ENCODE peak calls at places on chromosomes 12 and 14, in ten cellular contexts. W, S, X, E, K, L, O, I, G and C are unnamed samples.

GRCh38 chr14:55107766-55108554 is 21.1 kb upstream of the LGALS3 start:
- DNase-seq in W (peak), S (peak), X (no peak), E (peak), K (peak), L (peak), O (no peak), I (peak), G (peak), C (peak)

GRCh38 chr14:61466249-61466904 is 145.0 kb downstream of the PRKCH start:
- DNase-seq in W (peak), S (no peak), X (no peak), E (no peak), K (peak), L (no peak), O (no peak), I (no peak), G (peak), C (peak)

GRCh38 chr12:127600211-127600610 is 666.8 kb upstream of the TMEM132C start:
- DNase-seq in W (no peak), S (no peak), X (no peak), E (no peak), K (no peak), L (no peak), O (no peak), I (no peak), G (no peak), C (no peak)

GRCh38 chr14:66240112-66240511 is 246.1 kb upstream of the CCDC196 start:
- DNase-seq in W (no peak), S (no peak), X (no peak), E (no peak), K (no peak), L (no peak), O (no peak), I (no peak), G (no peak), C (no peak)

GRCh38 chr14:36988989-36989388 is 183.4 kb downstream of the SLC25A21 start:
- DNase-seq in W (no peak), S (no peak), X (no peak), E (no peak), K (peak), L (no peak), O (no peak), I (no peak), G (no peak), C (no peak)

GRCh38 chr12:62372134-62372533 is 94.5 kb upstream of the MON2 start:
- DNase-seq in W (no peak), S (no peak), X (no peak), E (no peak), K (no peak), L (no peak), O (no peak), I (no peak), G (no peak), C (no peak)

GRCh38 chr12:51460519-51460918 is 35.9 kb downstream of the SLC4A8 start:
- DNase-seq in W (no peak), S (no peak), X (no peak), E (peak), K (no peak), L (no peak), O (no peak), I (no peak), G (no peak), C (no peak)

GRCh38 chr12:753401-754237 is 1.2 kb downstream of the WNK1 start:
- DNase-seq in W (peak), S (peak), X (peak), E (no peak), K (peak), L (no peak), O (peak), I (peak), G (peak), C (peak)

GRCh38 chr12:79547044-79547734 is 143.6 kb downstream of the PAWR start:
- DNase-seq in W (no peak), S (no peak), X (no peak), E (no peak), K (peak), L (no peak), O (no peak), I (no peak), G (peak), C (peak)

GRCh38 chr12:21774358-21775129 is at the start of gene KCNJ8:
- DNase-seq in W (peak), S (no peak), X (peak), E (no peak), K (peak), L (peak), O (no peak), I (peak), G (no peak), C (no peak)

GRCh38 chr12:106246891-106247730 is 709 bp downstream of the CKAP4 start:
- DNase-seq in W (peak), S (peak), X (peak), E (peak), K (peak), L (peak), O (peak), I (peak), G (no peak), C (peak)

GRCh38 chr12:27549231-27549800 is 25.3 kb downstream of the PPFIBP1 start:
- DNase-seq in W (no peak), S (no peak), X (no peak), E (peak), K (peak), L (no peak), O (no peak), I (no peak), G (peak), C (peak)

GRCh38 chr12:632102-632696 is 31.0 kb downstream of the NINJ2 start:
- DNase-seq in W (no peak), S (no peak), X (no peak), E (peak), K (peak), L (no peak), O (no peak), I (no peak), G (peak), C (peak)

GRCh38 chr14:54462048-54462447 is 20.9 kb upstream of the CNIH1 start:
- DNase-seq in W (no peak), S (no peak), X (no peak), E (no peak), K (no peak), L (no peak), O (no peak), I (no peak), G (no peak), C (no peak)

GRCh38 chr12:25051171-25051570 is 102.3 kb upstream of the BCAT1 start:
- DNase-seq in W (no peak), S (no peak), X (no peak), E (no peak), K (no peak), L (no peak), O (no peak), I (no peak), G (no peak), C (no peak)

GRCh38 chr14:47365248-47365647 is 310.2 kb downstream of the MDGA2 start:
- DNase-seq in W (no peak), S (no peak), X (peak), E (peak), K (no peak), L (peak), O (no peak), I (peak), G (no peak), C (peak)

GRCh38 chr14:105244334-105244733 is 4.0 kb upstream of the BTBD6 start:
- DNase-seq in W (no peak), S (no peak), X (no peak), E (no peak), K (no peak), L (no peak), O (no peak), I (no peak), G (no peak), C (no peak)

GRCh38 chr12:6313326-6313940 is 3.0 kb downstream of the PLEKHG6 start:
- DNase-seq in W (no peak), S (no peak), X (no peak), E (no peak), K (no peak), L (no peak), O (no peak), I (no peak), G (no peak), C (no peak)

GRCh38 chr14:37816135-37816534 is 220.7 kb downstream of the TTC6 start:
- DNase-seq in W (no peak), S (no peak), X (no peak), E (no peak), K (no peak), L (no peak), O (no peak), I (no peak), G (no peak), C (no peak)

GRCh38 chr12:53695148-53696138 is 19.6 kb upstream of the ATP5MC2 start:
- DNase-seq in W (peak), S (no peak), X (no peak), E (no peak), K (peak), L (no peak), O (no peak), I (no peak), G (no peak), C (peak)

GRCh38 chr14:36485773-36486172 is 34.3 kb downstream of the NKX2-1 start:
- DNase-seq in W (no peak), S (no peak), X (no peak), E (no peak), K (no peak), L (no peak), O (no peak), I (no peak), G (no peak), C (no peak)

GRCh38 chr14:69043007-69043444 is 63.9 kb upstream of the ACTN1 start:
- DNase-seq in W (peak), S (peak), X (no peak), E (no peak), K (no peak), L (no peak), O (no peak), I (peak), G (no peak), C (peak)

GRCh38 chr14:75298187-75298985 is 19.8 kb downstream of the FOS start:
- DNase-seq in W (peak), S (no peak), X (no peak), E (no peak), K (no peak), L (no peak), O (no peak), I (no peak), G (no peak), C (no peak)

GRCh38 chr12:2387051-2387834 is 334.5 kb downstream of the CACNA1C start:
- DNase-seq in W (no peak), S (no peak), X (no peak), E (no peak), K (peak), L (no peak), O (no peak), I (no peak), G (no peak), C (peak)

GRCh38 chr12:57727758-57728395 is 10.7 kb downstream of the AGAP2 start:
- DNase-seq in W (no peak), S (no peak), X (no peak), E (no peak), K (no peak), L (no peak), O (no peak), I (no peak), G (no peak), C (no peak)

GRCh38 chr14:63896278-63896720 is 43.5 kb downstream of the SYNE2 start:
- DNase-seq in W (peak), S (no peak), X (no peak), E (peak), K (peak), L (no peak), O (no peak), I (no peak), G (peak), C (peak)

GRCh38 chr12:121765573-121765972 is 27.9 kb downstream of the RHOF start:
- DNase-seq in W (no peak), S (no peak), X (no peak), E (no peak), K (peak), L (no peak), O (no peak), I (no peak), G (peak), C (peak)

GRCh38 chr12:27919671-27920235 is 52.8 kb downstream of the PTHLH start:
- DNase-seq in W (no peak), S (no peak), X (no peak), E (peak), K (no peak), L (no peak), O (no peak), I (no peak), G (no peak), C (peak)

GRCh38 chr12:64951944-64952343 is 127.5 kb downstream of the TBC1D30 start:
- DNase-seq in W (no peak), S (no peak), X (no peak), E (no peak), K (no peak), L (no peak), O (no peak), I (no peak), G (no peak), C (no peak)

GRCh38 chr14:94612174-94612573 is at the start of gene SERPINA3:
- DNase-seq in W (no peak), S (no peak), X (no peak), E (peak), K (no peak), L (no peak), O (no peak), I (no peak), G (no peak), C (no peak)

GRCh38 chr12:90090929-90091651 is 382.5 kb upstream of the ATP2B1 start:
- DNase-seq in W (no peak), S (peak), X (no peak), E (peak), K (peak), L (no peak), O (no peak), I (no peak), G (peak), C (peak)